ENCODE peak calls at places on chromosome 6, in eight cellular contexts. Y is lower lobe of right lung; X is NCI-H774; D is activated CD4-positive, alpha-beta T cell treated with anti-CD3 and anti-CD28 coated beads for 4 hours; H is tibial nerve; V is activated naive CD8-positive, alpha-beta T cell treated with anti-CD3 and anti-CD28 coated beads for 36 hours; N is HTR-8/SVneo; U is stimulated activated CD8-positive, alpha-beta memory T cell treated with anti-CD3 and anti-CD28 coated beads, Interleukin-2, amount 100 ng/mL, for 48 hours. M is an unnamed sample.

GRCh38 chr6:6694825-6695710 is 106.5 kb downstream of the LY86 start:
- DNase-seq in N (no peak), U (no peak), D (no peak), X (no peak), Y (peak), V (no peak), H (peak), M (no peak)

GRCh38 chr6:170048615-170049256 is 242.1 kb downstream of the DLL1 start:
- DNase-seq in Y (peak), V (no peak), N (no peak), X (no peak), D (no peak), H (no peak), U (no peak), M (peak)

GRCh38 chr6:80234411-80234810 is 127.9 kb downstream of the BCKDHB start:
- DNase-seq in Y (no peak), H (no peak), U (no peak), N (no peak), V (no peak), X (no peak), D (no peak), M (no peak)

GRCh38 chr6:45587229-45588060 is 209.7 kb upstream of the SUPT3H start:
- DNase-seq in N (no peak), X (no peak), D (no peak), Y (no peak), H (no peak), U (no peak), V (no peak), M (no peak)

GRCh38 chr6:132797975-132798819 is at the start of gene SLC18B1:
- DNase-seq in V (peak), X (peak), H (peak), Y (peak), N (peak), D (peak), U (peak), M (peak)

GRCh38 chr6:112253842-112254816 is at the start of gene LAMA4:
- DNase-seq in H (no peak), Y (peak), V (peak), N (peak), D (no peak), X (peak), U (no peak), M (no peak)

GRCh38 chr6:33392168-33392947 is 735 bp downstream of the KIFC1 start:
- DNase-seq in Y (no peak), N (no peak), H (no peak), X (no peak), V (no peak), D (no peak), U (no peak), M (no peak)

GRCh38 chr6:30541515-30542403 is 14.5 kb downstream of the GNL1 start:
- DNase-seq in U (peak), N (peak), D (peak), Y (peak), X (peak), H (peak), V (peak), M (peak)

GRCh38 chr6:41504526-41505021 is 41.6 kb upstream of the FOXP4 start:
- DNase-seq in X (no peak), U (no peak), Y (no peak), N (no peak), D (no peak), V (no peak), H (no peak), M (no peak)

GRCh38 chr6:113073611-113074191 is 726.6 kb downstream of the RFPL4B start:
- DNase-seq in H (no peak), X (no peak), N (no peak), D (no peak), U (no peak), Y (no peak), V (no peak), M (no peak)

GRCh38 chr6:5115168-5115567 is 30.0 kb downstream of the PPP1R3G start:
- DNase-seq in U (no peak), X (no peak), D (no peak), H (no peak), N (no peak), Y (no peak), V (no peak), M (no peak)

GRCh38 chr6:155530219-155530834 is 74.7 kb upstream of the NOX3 start:
- DNase-seq in Y (no peak), D (no peak), X (peak), V (no peak), U (no peak), H (no peak), N (peak), M (no peak)

GRCh38 chr6:125421853-125422252 is 120.1 kb upstream of the HDDC2 start:
- DNase-seq in X (no peak), V (no peak), N (peak), D (no peak), U (no peak), Y (no peak), H (no peak), M (no peak)

GRCh38 chr6:170098428-170099170 is 192.3 kb downstream of the DLL1 start:
- DNase-seq in H (no peak), N (no peak), X (no peak), U (no peak), Y (no peak), D (no peak), V (no peak), M (no peak)

GRCh38 chr6:14658909-14659561 is 541.5 kb downstream of the CD83 start:
- DNase-seq in X (no peak), V (no peak), U (no peak), D (no peak), H (no peak), N (peak), Y (no peak), M (no peak)